ENCODE peak calls at places on chromosomes 16 and 17, in ten cellular contexts. V is GM23338, Q is neuronal stem cell, I is K562, X is IMR-90, F is A549, E is Karpas-422, T is neural progenitor cell, K is mammary epithelial cell, M is GM23248. Y is an unnamed sample. For H3K4me1, the result is how much of the 10 kb centered on the place peaks cover.

GRCh38 chr16:66705790-66706505 is 9.4 kb upstream of the CMTM4 start:
- DNase-seq in V (no peak), Q (no peak), I (no peak), X (peak), F (no peak), E (no peak), T (no peak), K (no peak), M (no peak), Y (no peak)

GRCh38 chr17:37801131-37801530 is 56.3 kb upstream of the HNF1B start:
- DNase-seq in V (no peak), Q (no peak), I (no peak), X (no peak), F (no peak), E (no peak), T (no peak), K (no peak), M (no peak), Y (no peak)

GRCh38 chr16:55297910-55298175 is 26.2 kb upstream of the IRX6 start:
- DNase-seq in V (no peak), Q (no peak), I (no peak), X (peak), F (no peak), E (no peak), T (no peak), K (peak), M (peak), Y (no peak)

GRCh38 chr16:11303405-11304138 is 22.4 kb upstream of the PRM1 start:
- DNase-seq in V (no peak), Q (no peak), I (no peak), X (no peak), F (no peak), E (no peak), T (no peak), K (peak), M (no peak), Y (no peak)

GRCh38 chr16:26605872-26606271 is 460.9 kb upstream of the C16orf82 start:
- DNase-seq in V (no peak), Q (no peak), I (no peak), X (no peak), F (no peak), E (no peak), T (no peak), K (no peak), M (no peak), Y (peak)

GRCh38 chr16:64830653-64831052 is 291.2 kb downstream of the CDH11 start:
- DNase-seq in V (no peak), Q (no peak), I (no peak), X (peak), F (no peak), E (no peak), T (no peak), K (no peak), M (peak), Y (no peak)

GRCh38 chr16:64380751-64381150 is 741.1 kb downstream of the CDH11 start:
- DNase-seq in V (no peak), Q (no peak), I (no peak), X (no peak), F (no peak), E (no peak), T (peak), K (no peak), M (no peak), Y (no peak)

GRCh38 chr16:79403534-79403933 is 197.0 kb downstream of the MAF start:
- DNase-seq in V (no peak), Q (no peak), I (no peak), X (no peak), F (no peak), E (no peak), T (no peak), K (no peak), M (no peak), Y (no peak)

GRCh38 chr16:82720414-82720813 is 93.6 kb downstream of the CDH13 start:
- DNase-seq in V (no peak), Q (no peak), I (no peak), X (no peak), F (no peak), E (no peak), T (no peak), K (no peak), M (no peak), Y (no peak)

DNA sequence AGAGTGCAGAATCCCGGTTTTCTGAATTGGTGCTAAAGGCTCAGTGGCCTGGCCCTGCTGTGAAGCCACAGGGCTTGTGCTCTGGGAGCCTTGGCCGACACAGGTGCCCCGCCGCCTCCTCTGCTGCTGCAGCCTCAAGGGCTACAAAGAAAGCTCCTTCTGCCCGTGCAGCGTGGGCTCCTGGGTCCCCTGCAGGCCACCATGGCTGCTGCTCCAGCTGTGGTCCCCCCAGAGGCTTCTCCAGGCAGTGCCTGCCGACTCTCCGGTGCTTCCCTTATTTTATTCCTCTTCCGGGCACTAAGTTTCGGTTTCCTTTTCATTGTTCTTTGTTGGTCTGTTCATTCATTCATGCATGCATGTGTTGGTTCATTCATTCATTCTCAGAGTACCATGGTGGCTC is 53.1 kb downstream of the CMIP start:
- DNase-seq in V (peak), Q (no peak), I (no peak), X (no peak), F (no peak), E (peak), T (no peak), K (no peak), M (no peak), Y (peak)
- H3K4me1 ChIP-seq in V (under half), Q (under half), I (half or more), X (under half), F (half or more), E (under half), T (under half), K (half or more), M (under half), Y (under half)

GRCh38 chr16:80936410-80936809 is 70.3 kb downstream of the CMC2 start:
- DNase-seq in V (no peak), Q (no peak), I (no peak), X (peak), F (no peak), E (no peak), T (no peak), K (no peak), M (peak), Y (no peak)

GRCh38 chr16:80931985-80932720 is 74.5 kb downstream of the CMC2 start:
- DNase-seq in V (peak), Q (peak), I (no peak), X (peak), F (peak), E (no peak), T (peak), K (peak), M (peak), Y (no peak)

GRCh38 chr16:80932725-80933124 is 74.0 kb downstream of the CMC2 start:
- DNase-seq in V (peak), Q (no peak), I (no peak), X (peak), F (peak), E (no peak), T (no peak), K (peak), M (peak), Y (no peak)

GRCh38 chr16:80935691-80936090 is 71.0 kb downstream of the CMC2 start:
- DNase-seq in V (no peak), Q (no peak), I (no peak), X (no peak), F (no peak), E (no peak), T (no peak), K (no peak), M (no peak), Y (no peak)

GRCh38 chr16:80931661-80931984 is 75.1 kb downstream of the CMC2 start:
- DNase-seq in V (no peak), Q (no peak), I (no peak), X (no peak), F (no peak), E (no peak), T (no peak), K (no peak), M (no peak), Y (no peak)
- H3K4me3 ChIP-seq in V (peak), Q (peak), I (no peak), X (peak), F (peak), E (no peak), T (peak), K (peak), M (peak), Y (no peak)

GRCh38 chr17:71432378-71433315 is 688.2 kb upstream of the SOX9 start:
- DNase-seq in V (no peak), Q (no peak), I (no peak), X (peak), F (no peak), E (no peak), T (no peak), K (peak), M (peak), Y (no peak)
- H3K4me2 ChIP-seq in V (no peak), Q (no peak), I (no peak), X (no peak), F (no peak), E (no peak), T (no peak), K (peak), M (no peak), Y (no peak)

DNA sequence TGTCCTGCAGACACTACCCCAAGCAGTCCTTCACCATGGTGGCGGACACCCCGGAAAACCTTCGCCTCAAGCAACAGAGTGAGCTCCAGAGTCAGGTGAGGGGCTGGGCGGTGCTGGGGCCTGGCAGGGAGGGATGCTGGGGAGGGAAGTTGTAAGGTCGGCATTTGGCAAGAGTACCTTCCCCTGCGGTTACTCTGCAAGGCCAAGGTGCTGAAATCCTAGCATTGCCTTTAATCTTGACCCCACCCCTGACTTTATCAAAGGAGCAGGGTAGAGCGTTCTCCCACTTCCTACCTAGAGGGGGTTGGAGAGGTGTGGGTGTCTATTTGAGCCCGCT is 20.5 kb downstream of the LASP1 start:
- DNase-seq in V (no peak), Q (no peak), I (no peak), X (no peak), F (no peak), E (no peak), T (no peak), K (no peak), M (no peak), Y (no peak)
- H3K4me1 ChIP-seq in V (under half), Q (under half), I (under half), X (under half), F (under half), E (under half), T (under half), K (under half), M (under half), Y (under half)

GRCh38 chr16:87602821-87603683 is 744 bp downstream of the JPH3 start:
- DNase-seq in V (peak), Q (peak), I (peak), X (no peak), F (peak), E (no peak), T (peak), K (no peak), M (peak), Y (no peak)

GRCh38 chr16:87601322-87602004 is 845 bp upstream of the JPH3 start:
- DNase-seq in V (peak), Q (no peak), I (no peak), X (no peak), F (no peak), E (no peak), T (peak), K (no peak), M (no peak), Y (no peak)

GRCh38 chr16:87603684-87604571 is 1.6 kb downstream of the JPH3 start:
- DNase-seq in V (peak), Q (no peak), I (no peak), X (no peak), F (no peak), E (no peak), T (peak), K (no peak), M (no peak), Y (no peak)

GRCh38 chr16:87600246-87600645 is 2.1 kb upstream of the JPH3 start:
- DNase-seq in V (no peak), Q (no peak), I (no peak), X (no peak), F (no peak), E (no peak), T (no peak), K (no peak), M (no peak), Y (no peak)

DNA sequence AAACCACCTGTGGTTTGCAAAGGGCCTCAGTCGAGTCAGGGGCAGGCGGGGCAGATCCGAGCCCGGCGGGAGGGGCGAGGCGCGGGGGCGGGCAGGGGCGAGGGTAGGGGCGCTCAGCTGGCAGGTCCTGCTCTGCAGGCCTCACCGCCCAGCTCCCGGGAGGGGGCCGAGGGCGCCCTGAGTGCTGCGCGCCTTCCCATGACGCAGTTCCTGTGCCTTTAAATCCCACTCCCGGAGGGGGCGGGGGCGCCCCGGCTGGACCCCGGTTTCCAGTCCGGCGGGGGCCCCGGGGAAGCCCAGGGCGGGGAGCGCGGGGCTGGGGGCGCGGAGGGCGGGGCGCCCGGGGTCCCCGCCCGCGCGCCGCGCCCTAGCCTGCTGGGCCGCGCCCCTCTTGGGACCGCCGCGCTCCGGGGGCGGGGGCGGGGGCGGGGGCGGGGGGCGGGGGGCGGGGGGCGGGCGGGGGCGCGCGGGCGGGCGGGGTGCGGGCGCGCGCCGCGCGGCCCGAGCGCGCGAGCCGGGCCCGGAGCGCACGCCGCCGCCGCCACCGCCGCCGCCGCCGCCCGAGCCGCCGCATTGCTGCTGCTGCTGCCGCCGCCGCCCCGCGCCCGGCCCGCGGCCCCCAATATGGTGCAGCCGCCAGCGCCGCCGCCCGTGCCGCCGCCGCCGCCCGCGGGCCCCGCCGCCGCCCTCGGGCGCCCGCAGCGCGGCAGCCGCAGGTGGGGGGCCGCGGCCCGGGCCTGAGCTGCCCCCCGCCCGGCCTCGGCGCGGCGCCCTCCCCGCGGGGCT is at the start of gene JPH3:
- DNase-seq in V (peak), Q (peak), I (peak), X (no peak), F (peak), E (no peak), T (peak), K (no peak), M (no peak), Y (no peak)
- H3K4me3 ChIP-seq in V (peak), Q (peak), I (no peak), X (no peak), F (peak), E (no peak), T (peak), K (no peak), M (no peak), Y (no peak)

DNA sequence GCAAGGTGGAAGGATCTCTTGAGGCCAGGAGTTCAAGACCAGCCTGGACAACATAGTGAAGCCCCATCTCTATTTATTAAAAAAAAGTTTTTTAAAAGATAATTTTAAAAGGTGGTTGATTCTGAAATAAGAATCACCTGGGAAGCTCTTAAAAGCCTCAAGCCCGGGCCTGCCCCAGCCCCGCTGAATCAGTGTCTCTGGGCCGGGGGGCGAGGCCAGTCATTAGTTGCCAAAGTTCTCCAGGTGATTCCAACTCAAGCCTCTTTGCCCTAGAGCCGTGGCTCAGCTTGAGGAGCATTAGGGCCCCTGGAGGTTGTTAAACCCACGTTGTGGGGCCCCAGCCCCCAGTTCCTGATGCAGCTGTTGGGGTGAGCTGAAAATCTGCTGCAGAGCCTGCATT is 24.6 kb downstream of the JPH3 start:
- DNase-seq in V (no peak), Q (no peak), I (no peak), X (no peak), F (no peak), E (no peak), T (no peak), K (no peak), M (no peak), Y (no peak)
- H3K4me2 ChIP-seq in V (no peak), Q (no peak), I (no peak), X (no peak), F (no peak), E (no peak), T (no peak), K (peak), M (no peak), Y (no peak)

GRCh38 chr17:17440938-17441730 is 35.7 kb upstream of the MED9 start:
- DNase-seq in V (no peak), Q (no peak), I (no peak), X (no peak), F (no peak), E (peak), T (no peak), K (no peak), M (no peak), Y (no peak)
- H3K4me1 ChIP-seq in V (under half), Q (under half), I (under half), X (under half), F (half or more), E (under half), T (under half), K (under half), M (under half), Y (under half)